ENCODE peak calls at places on chromosomes 13 and 19, in seven cellular contexts. I is GM23338, S is neural progenitor cell, U is MM.1S, K is astrocyte, H is GM23248, P is H1. R is an unnamed sample.

GRCh38 chr13:100511422-100511821 is 77.2 kb downstream of the GGACT start:
- DNase-seq in I (no peak), S (no peak), U (no peak), K (no peak), H (no peak), P (no peak), R (no peak)

GRCh38 chr19:58060231-58060630 is 1.1 kb downstream of the ZNF135 start:
- DNase-seq in I (no peak), S (no peak), U (no peak), K (no peak), H (no peak), P (no peak), R (no peak)

GRCh38 chr19:44662686-44663085 is 8.6 kb upstream of the CEACAM19 start:
- DNase-seq in I (no peak), S (no peak), U (no peak), K (peak), H (no peak), P (no peak), R (no peak)

GRCh38 chr13:109816979-109817275 is 30.5 kb upstream of the IRS2 start:
- DNase-seq in I (no peak), S (no peak), U (no peak), K (peak), H (peak), P (no peak), R (no peak)

GRCh38 chr19:48466571-48467325 is 2.4 kb upstream of the CYTH2 start:
- DNase-seq in I (no peak), S (no peak), U (no peak), K (peak), H (peak), P (no peak), R (no peak)

GRCh38 chr19:7971553-7972520 is 28.4 kb upstream of the TIMM44 start:
- DNase-seq in I (no peak), S (no peak), U (no peak), K (no peak), H (no peak), P (no peak), R (no peak)

GRCh38 chr19:45305007-45305406 is 17.7 kb downstream of the CKM start:
- DNase-seq in I (no peak), S (no peak), U (no peak), K (no peak), H (no peak), P (no peak), R (no peak)

GRCh38 chr19:41362143-41362847 is 1.7 kb downstream of the B9D2 start:
- DNase-seq in I (no peak), S (no peak), U (no peak), K (no peak), H (peak), P (no peak), R (no peak)

GRCh38 chr19:6539514-6539913 is 8.7 kb downstream of the TNFSF9 start:
- DNase-seq in I (no peak), S (no peak), U (no peak), K (no peak), H (no peak), P (no peak), R (no peak)

GRCh38 chr13:49098198-49098597 is 121.9 kb upstream of the MLNR start:
- DNase-seq in I (no peak), S (no peak), U (peak), K (peak), H (peak), P (no peak), R (peak)

GRCh38 chr19:12611361-12611699 is 610 bp downstream of the ZNF791 start:
- DNase-seq in I (peak), S (peak), U (no peak), K (peak), H (peak), P (no peak), R (peak)

GRCh38 chr13:32473650-32474049 is 45.7 kb upstream of the N4BP2L1 start:
- DNase-seq in I (no peak), S (no peak), U (no peak), K (no peak), H (no peak), P (no peak), R (no peak)

GRCh38 chr13:36074659-36075058 is 56.5 kb downstream of the DCLK1 start:
- DNase-seq in I (peak), S (no peak), U (no peak), K (no peak), H (no peak), P (no peak), R (no peak)

GRCh38 chr19:1213391-1214286 is 8.1 kb downstream of the STK11 start:
- DNase-seq in I (no peak), S (no peak), U (no peak), K (peak), H (peak), P (no peak), R (peak)

GRCh38 chr19:43779147-43779819 is 1.5 kb downstream of the KCNN4 start:
- DNase-seq in I (no peak), S (no peak), U (no peak), K (no peak), H (no peak), P (no peak), R (no peak)

GRCh38 chr19:50792852-50793250 is 2.6 kb downstream of the ACP4 start:
- DNase-seq in I (no peak), S (no peak), U (no peak), K (no peak), H (no peak), P (no peak), R (no peak)

GRCh38 chr13:39779337-39780270 is 124.1 kb downstream of the COG6 start:
- DNase-seq in I (no peak), S (no peak), U (no peak), K (peak), H (peak), P (no peak), R (peak)

GRCh38 chr19:42295831-42296525 is 6.0 kb upstream of the PRR19 start:
- DNase-seq in I (peak), S (peak), U (peak), K (no peak), H (peak), P (peak), R (peak)

GRCh38 chr13:97471721-97472120 is 37.8 kb downstream of the RAP2A start:
- DNase-seq in I (no peak), S (no peak), U (no peak), K (no peak), H (no peak), P (no peak), R (no peak)

GRCh38 chr13:50127726-50128291 is 112.6 kb downstream of the KCNRG start:
- DNase-seq in I (peak), S (peak), U (no peak), K (no peak), H (no peak), P (no peak), R (no peak)

GRCh38 chr13:94073006-94073744 is 406.3 kb downstream of the DCT start:
- DNase-seq in I (peak), S (no peak), U (no peak), K (peak), H (peak), P (no peak), R (no peak)

GRCh38 chr19:44566984-44567383 is 37.5 kb upstream of the CEACAM20 start:
- DNase-seq in I (no peak), S (no peak), U (no peak), K (no peak), H (no peak), P (no peak), R (no peak)

GRCh38 chr13:44819245-44819644 is 170.0 kb downstream of the NUFIP1 start:
- DNase-seq in I (no peak), S (no peak), U (no peak), K (peak), H (peak), P (no peak), R (peak)

GRCh38 chr19:757811-758668 is 7.1 kb downstream of the MISP start:
- DNase-seq in I (no peak), S (no peak), U (no peak), K (no peak), H (no peak), P (no peak), R (no peak)

GRCh38 chr13:101700598-101700997 is 248.1 kb downstream of the ITGBL1 start:
- DNase-seq in I (no peak), S (no peak), U (no peak), K (peak), H (peak), P (no peak), R (peak)

GRCh38 chr19:47406711-47407416 is 12.5 kb downstream of the MEIS3 start:
- DNase-seq in I (peak), S (peak), U (peak), K (no peak), H (peak), P (no peak), R (no peak)

GRCh38 chr13:19772306-19772705 is 10.4 kb downstream of the PSPC1 start:
- DNase-seq in I (no peak), S (no peak), U (no peak), K (peak), H (peak), P (no peak), R (no peak)

GRCh38 chr13:103324641-103325040 is 258.4 kb upstream of the SLC10A2 start:
- DNase-seq in I (no peak), S (no peak), U (no peak), K (no peak), H (no peak), P (no peak), R (no peak)

GRCh38 chr13:38763446-38764381 is 76.8 kb downstream of the FREM2 start:
- DNase-seq in I (peak), S (peak), U (peak), K (peak), H (peak), P (peak), R (peak)

GRCh38 chr19:976476-976875 is 7.7 kb upstream of the WDR18 start:
- DNase-seq in I (no peak), S (no peak), U (no peak), K (no peak), H (no peak), P (no peak), R (no peak)

GRCh38 chr13:109111141-109111540 is 481.7 kb downstream of the MYO16 start:
- DNase-seq in I (no peak), S (no peak), U (no peak), K (no peak), H (no peak), P (no peak), R (no peak)

DNA sequence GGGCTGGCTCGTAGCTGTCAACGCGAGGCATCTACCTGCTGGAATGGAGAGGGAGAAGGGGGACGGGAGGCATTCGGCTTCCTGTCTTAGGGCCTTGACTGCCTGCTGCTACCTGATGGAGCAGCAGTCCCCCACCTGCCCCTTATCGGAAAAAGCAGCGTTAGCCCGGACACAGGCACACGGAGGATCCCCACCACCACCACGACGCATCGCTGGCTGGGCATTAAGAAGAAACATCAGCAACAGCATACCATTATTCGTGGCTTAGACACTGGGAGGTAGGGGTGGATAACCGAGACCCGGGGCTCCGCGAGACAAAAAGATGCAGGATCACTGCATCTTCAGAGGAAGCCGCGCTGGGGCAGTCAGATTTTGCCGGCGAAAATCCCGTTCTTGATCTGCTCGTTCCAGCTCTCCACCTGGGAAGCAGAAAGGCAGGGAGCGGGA is 1.1 kb downstream of the COX6B2 start:
- DNase-seq in I (peak), S (no peak), U (no peak), K (no peak), H (no peak), P (no peak), R (no peak)
- TF ChIP-seq EZH2 in I (no peak), S (peak), U (peak), K (no peak), H (peak), P (no peak), R (peak)

DNA sequence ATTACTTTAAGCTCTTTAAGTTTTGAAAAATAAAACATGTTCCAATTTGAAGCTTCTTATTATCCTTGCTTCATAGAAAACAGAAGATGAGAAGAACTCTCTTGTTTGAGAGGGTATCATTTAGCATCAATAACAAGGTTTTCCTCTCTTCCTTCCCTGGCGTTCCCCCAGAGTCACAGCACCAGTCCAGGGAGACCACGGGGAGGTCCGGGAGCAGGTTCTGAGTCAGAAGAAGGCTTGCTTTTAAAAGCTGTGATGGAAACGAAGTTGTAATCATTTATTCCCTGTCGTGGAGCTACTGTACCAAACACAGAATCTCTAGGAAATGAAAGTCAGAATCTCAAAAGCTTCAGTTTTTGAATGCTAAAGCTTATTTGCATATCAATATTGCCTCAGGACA is 174.0 kb upstream of the LSM14A start:
- DNase-seq in I (peak), S (no peak), U (no peak), K (no peak), H (no peak), P (no peak), R (peak)
- H2AFZ ChIP-seq in I (no peak), S (no peak), U (no peak), K (no peak), H (no peak), P (no peak), R (no peak)

GRCh38 chr19:14056069-14056666 is 5.7 kb downstream of the PALM3 start:
- DNase-seq in I (no peak), S (no peak), U (no peak), K (no peak), H (no peak), P (no peak), R (no peak)

GRCh38 chr19:14056741-14057356 is 5.0 kb downstream of the PALM3 start:
- DNase-seq in I (peak), S (no peak), U (no peak), K (no peak), H (no peak), P (no peak), R (no peak)

GRCh38 chr19:14059093-14059480 is 2.8 kb downstream of the PALM3 start:
- DNase-seq in I (peak), S (peak), U (no peak), K (no peak), H (no peak), P (no peak), R (no peak)

GRCh38 chr19:14059652-14060155 is 2.2 kb downstream of the PALM3 start:
- DNase-seq in I (no peak), S (peak), U (no peak), K (no peak), H (no peak), P (no peak), R (no peak)

DNA sequence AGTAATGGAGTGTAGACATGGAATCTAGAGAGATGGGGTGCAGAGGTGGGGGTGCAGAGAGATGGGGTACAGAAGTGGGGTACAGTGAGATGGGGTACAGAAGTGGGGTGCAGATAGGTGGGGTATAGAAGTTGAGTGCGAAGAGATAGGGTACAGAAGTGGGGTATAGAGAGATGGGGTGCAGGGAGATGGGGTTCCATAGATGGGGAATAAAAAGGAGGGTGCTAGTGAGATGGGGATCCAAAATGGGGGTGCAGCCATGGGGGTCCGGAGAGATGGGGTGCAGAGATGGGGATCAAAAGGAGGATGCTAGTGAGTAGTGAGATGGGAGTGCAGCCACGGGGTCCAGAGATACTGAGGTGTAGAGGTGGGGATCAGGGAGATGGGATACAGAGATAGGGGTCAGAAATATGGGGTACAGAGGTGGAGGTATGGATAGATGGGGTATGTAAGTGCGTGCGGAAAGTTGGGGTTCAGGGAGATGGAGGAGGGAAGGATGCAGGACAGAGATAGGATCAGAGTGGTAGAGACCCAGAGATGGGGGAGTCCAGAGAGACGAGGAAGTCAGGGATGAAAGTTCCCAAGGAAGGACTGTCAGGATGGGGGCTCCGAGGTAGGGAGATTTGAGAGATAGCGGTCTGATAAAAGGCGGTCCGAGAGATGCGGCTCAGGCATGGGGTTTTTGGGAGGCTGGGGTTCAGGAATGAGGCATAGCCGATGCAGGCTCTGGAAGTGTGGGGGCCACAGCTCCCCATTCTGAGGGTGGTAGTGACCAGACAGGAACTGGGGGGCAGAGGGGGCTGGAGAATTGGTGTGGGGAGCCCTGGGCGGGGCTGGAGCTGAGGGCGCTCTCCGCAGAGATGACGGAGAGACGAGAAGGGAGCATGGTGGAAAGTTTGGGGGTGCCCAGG is 3.4 kb downstream of the PALM3 start:
- DNase-seq in I (no peak), S (no peak), U (no peak), K (no peak), H (no peak), P (no peak), R (no peak)
- TF ChIP-seq EZH2 in I (no peak), S (peak), U (no peak), K (no peak), H (no peak), P (no peak), R (no peak)

GRCh38 chr19:29841209-29841558 is 29.4 kb downstream of the CCNE1 start:
- DNase-seq in I (no peak), S (no peak), U (no peak), K (no peak), H (peak), P (no peak), R (no peak)
- H2AFZ ChIP-seq in I (peak), S (no peak), U (no peak), K (no peak), H (no peak), P (peak), R (no peak)

GRCh38 chr19:2699413-2700142 is 2.9 kb downstream of the GNG7 start:
- DNase-seq in I (no peak), S (no peak), U (no peak), K (no peak), H (no peak), P (no peak), R (no peak)

GRCh38 chr19:2700660-2701360 is 1.7 kb downstream of the GNG7 start:
- DNase-seq in I (peak), S (no peak), U (no peak), K (no peak), H (no peak), P (no peak), R (no peak)

GRCh38 chr19:2703077-2703437 is 563 bp upstream of the GNG7 start:
- DNase-seq in I (no peak), S (no peak), U (no peak), K (no peak), H (no peak), P (no peak), R (no peak)

GRCh38 chr19:2702170-2703076 is at the start of gene GNG7:
- DNase-seq in I (peak), S (peak), U (peak), K (peak), H (peak), P (no peak), R (peak)

GRCh38 chr19:2701361-2702169 is 929 bp downstream of the GNG7 start:
- DNase-seq in I (no peak), S (no peak), U (no peak), K (no peak), H (no peak), P (no peak), R (no peak)
- TF ChIP-seq EZH2 in I (no peak), S (no peak), U (no peak), K (no peak), H (peak), P (no peak), R (peak)

GRCh38 chr13:67353891-67354459 is 123.8 kb upstream of the PCDH9 start:
- DNase-seq in I (no peak), S (no peak), U (no peak), K (peak), H (no peak), P (no peak), R (no peak)
- H2AFZ ChIP-seq in I (peak), S (no peak), U (peak), K (peak), H (no peak), P (no peak), R (no peak)